ENCODE peak calls at places on chromosomes 12 and 14, in seven cellular contexts. J, V, O, D, B, M and H are unnamed samples.

GRCh38 chr14:103271189-103271588 is 62.8 kb upstream of the EIF5 start:
- DNase-seq in B (no peak), D (no peak), V (no peak), M (no peak), J (no peak), O (no peak), H (no peak)

GRCh38 chr14:77593501-77593911 is 22.9 kb downstream of the SPTLC2 start:
- DNase-seq in V (no peak), O (no peak), D (peak; percentile 30), J (no peak), M (no peak), B (no peak), H (no peak)

GRCh38 chr14:99508896-99509629 is 27.9 kb downstream of the CCNK start:
- DNase-seq in B (no peak), V (no peak), O (no peak), M (peak; percentile 89), J (no peak), D (no peak), H (peak; percentile 11)

GRCh38 chr14:37678916-37679315 is 83.5 kb downstream of the TTC6 start:
- DNase-seq in D (peak; percentile 33), O (no peak), B (no peak), J (no peak), M (no peak), V (no peak), H (no peak)

GRCh38 chr12:71216725-71217579 is 59.2 kb upstream of the TSPAN8 start:
- DNase-seq in B (no peak), D (peak; percentile 17), M (no peak), O (no peak), J (no peak), V (no peak), H (no peak)

GRCh38 chr14:22691171-22691570 is 47.0 kb upstream of the OR6J1 start:
- DNase-seq in V (no peak), J (no peak), M (no peak), B (no peak), O (no peak), D (peak; percentile 94), H (no peak)

GRCh38 chr14:61841145-61841544 is 78.9 kb downstream of the SNAPC1 start:
- DNase-seq in V (no peak), B (no peak), O (no peak), M (no peak), D (no peak), J (no peak), H (no peak)

GRCh38 chr12:6118891-6119568 is 5.4 kb downstream of the VWF start:
- DNase-seq in M (no peak), V (no peak), J (no peak), O (no peak), B (no peak), D (no peak), H (peak; percentile 37)

GRCh38 chr14:51157012-51157411 is 62.1 kb upstream of the TRIM9 start:
- DNase-seq in V (no peak), O (no peak), J (no peak), D (no peak), M (no peak), B (no peak), H (no peak)

GRCh38 chr14:103091041-103091882 is 3.3 kb upstream of the EXOC3L4 start:
- DNase-seq in M (peak; percentile 77), B (peak; percentile 64), D (no peak), J (peak; percentile 58), V (peak; percentile 64), O (no peak), H (peak; percentile 84)

GRCh38 chr14:22319526-22320352 is 269.3 kb downstream of the DAD1 start:
- DNase-seq in D (peak; percentile 23), J (no peak), O (no peak), M (no peak), V (no peak), B (no peak), H (no peak)

GRCh38 chr12:108442910-108443309 is 72.2 kb upstream of the FICD start:
- DNase-seq in O (no peak), M (no peak), V (no peak), B (no peak), J (no peak), D (no peak), H (no peak)

GRCh38 chr14:89185919-89186849 is 230.8 kb downstream of the FOXN3 start:
- DNase-seq in O (no peak), J (no peak), B (no peak), V (no peak), D (peak; percentile 77), M (no peak), H (peak; percentile 75)

GRCh38 chr14:38405851-38406630 is 150.1 kb upstream of the CLEC14A start:
- DNase-seq in M (no peak), O (peak; percentile 18), B (no peak), D (peak; percentile 53), V (no peak), J (no peak), H (no peak)

GRCh38 chr14:32657081-32657480 is 281.6 kb upstream of the NPAS3 start:
- DNase-seq in B (no peak), D (peak; percentile 63), O (no peak), J (no peak), V (no peak), M (no peak), H (peak; percentile 49)

GRCh38 chr12:57369202-57369601 is 61.6 kb downstream of the R3HDM2 start:
- DNase-seq in J (no peak), M (no peak), B (no peak), O (no peak), V (no peak), D (no peak), H (no peak)

GRCh38 chr14:100604709-100605108 is 17.5 kb upstream of the BEGAIN start:
- DNase-seq in D (no peak), J (no peak), B (no peak), O (no peak), V (no peak), M (peak; percentile 32), H (peak; percentile 30)

GRCh38 chr12:29561736-29562135 is 64.2 kb upstream of the OVCH1 start:
- DNase-seq in V (no peak), J (no peak), M (no peak), D (peak; percentile 18), B (no peak), O (no peak), H (no peak)

GRCh38 chr12:69019082-69019481 is 86.1 kb upstream of the CPM start:
- DNase-seq in O (no peak), D (no peak), M (no peak), J (no peak), V (no peak), B (no peak), H (no peak)

GRCh38 chr12:5984873-5985272 is 39.8 kb upstream of the ANO2 start:
- DNase-seq in B (no peak), D (no peak), J (no peak), V (no peak), O (no peak), M (no peak), H (no peak)

GRCh38 chr14:68791078-68791983 is 1.5 kb downstream of the ZFP36L1 start:
- DNase-seq in V (no peak), D (no peak), J (no peak), O (no peak), B (no peak), M (no peak), H (no peak)

GRCh38 chr12:5176058-5176457 is 132.4 kb downstream of the KCNA5 start:
- DNase-seq in O (no peak), B (no peak), M (no peak), D (no peak), J (no peak), V (no peak), H (no peak)

GRCh38 chr14:71693373-71693772 is 238.9 kb upstream of the RGS6 start:
- DNase-seq in J (no peak), O (no peak), B (no peak), D (peak; percentile 83), V (no peak), M (no peak), H (no peak)
- H3K27ac ChIP-seq in J (no peak overlapping the region), O (no peak overlapping the region), B (no peak overlapping the region), D (peak overlapping the region; percentile 42), V (no peak overlapping the region), M (no peak overlapping the region), H (no peak overlapping the region)

GRCh38 chr12:21655594-21655993 is 2.0 kb downstream of the LDHB start:
- DNase-seq in B (no peak), D (no peak), V (no peak), O (no peak), J (no peak), M (no peak), H (no peak)

GRCh38 chr12:21659383-21659782 is 1.7 kb upstream of the LDHB start:
- DNase-seq in M (no peak), B (no peak), D (no peak), V (no peak), O (no peak), J (no peak), H (no peak)

GRCh38 chr12:21662122-21662792 is 4.6 kb upstream of the LDHB start:
- DNase-seq in J (no peak), V (no peak), B (no peak), O (no peak), D (no peak), M (no peak), H (no peak)

GRCh38 chr12:21656931-21657335 is 709 bp downstream of the LDHB start:
- DNase-seq in M (no peak), D (peak; percentile 41), O (no peak), V (peak; percentile 28), B (peak; percentile 6), J (no peak), H (peak; percentile 52)

GRCh38 chr12:21657336-21658077 is at the start of gene LDHB:
- DNase-seq in O (peak; percentile 91), D (peak; percentile 95), J (peak; percentile 80), B (peak; percentile 90), V (peak; percentile 97), M (peak; percentile 85), H (peak; percentile 97)
- H3K27ac ChIP-seq in O (no peak within 1 kb of the TSS), D (peak within 1 kb of the TSS; percentile 90), J (peak within 1 kb of the TSS; percentile 70), B (peak within 1 kb of the TSS; percentile 77), V (peak within 1 kb of the TSS; percentile 97), M (peak within 1 kb of the TSS; percentile 67), H (peak within 1 kb of the TSS; percentile 71)

DNA sequence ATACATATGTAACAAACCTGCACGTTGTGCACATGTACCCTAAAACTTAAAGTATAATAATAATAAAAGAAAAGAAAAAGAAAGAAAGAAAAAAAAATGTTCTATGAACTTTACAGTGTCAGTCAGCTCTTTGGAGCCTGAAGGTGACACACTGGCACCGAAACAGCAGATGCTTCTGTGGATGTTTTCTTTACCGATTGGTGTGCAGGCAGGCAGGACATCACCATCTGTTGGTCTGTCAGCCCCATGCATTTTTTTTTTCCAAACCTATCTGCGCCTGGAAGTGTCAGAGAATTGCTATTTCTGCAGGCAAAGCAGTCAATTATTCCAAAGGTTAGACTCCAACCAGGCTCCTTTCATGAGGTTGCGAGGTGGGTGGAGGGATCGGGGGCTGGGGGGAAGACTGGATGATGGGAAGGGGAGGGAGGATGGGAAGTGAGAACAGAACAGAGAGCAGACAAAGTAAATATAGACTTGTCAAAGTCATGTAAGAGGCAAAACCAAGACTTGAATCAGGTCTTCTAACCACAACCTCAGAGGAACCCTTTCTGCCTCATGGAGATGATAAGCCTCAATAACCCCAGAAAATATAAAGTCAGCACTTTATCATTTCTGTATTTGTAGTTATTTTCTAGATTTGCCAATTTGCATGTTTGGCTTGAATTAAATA is 117.7 kb downstream of the OTOGL start:
- DNase-seq in V (no peak), D (peak; percentile 21), O (no peak), B (no peak), M (no peak), J (no peak), H (no peak)
- H3K27ac ChIP-seq in V (no peak overlapping the region), D (no peak overlapping the region), O (no peak overlapping the region), B (no peak overlapping the region), M (no peak overlapping the region), J (no peak overlapping the region), H (no peak overlapping the region)

GRCh38 chr12:93583993-93584392 is 11.5 kb downstream of the SOCS2 start:
- DNase-seq in B (no peak), O (no peak), M (no peak), D (no peak), J (no peak), V (no peak), H (no peak)
- H3K27ac ChIP-seq in B (no peak overlapping the region), O (no peak overlapping the region), M (no peak overlapping the region), D (no peak overlapping the region), J (no peak overlapping the region), V (no peak overlapping the region), H (no peak overlapping the region)